ENCODE peak calls at places on chromosomes 4 and X, in ten cellular contexts. G is psoas muscle, H is A549, L is heart right ventricle, S is OCI-LY7, V is AG04449, D is HCT116, R is endothelial cell of umbilical vein, X is thoracic aorta, J is left lung. P is an unnamed sample.

GRCh38 chrX:8179653-8180052 is 8.6 kb upstream of the VCX2 start:
- DNase-seq in R (no peak), S (no peak), G (no peak), H (peak; percentile 1), D (no peak), J (no peak), L (no peak), V (no peak), X (no peak), P (peak; percentile 12)

GRCh38 chr4:184648220-184649025 is 824 bp downstream of the CASP3 start:
- DNase-seq in L (peak; percentile 78), X (peak; percentile 10), S (peak; percentile 72), V (no peak), D (no peak), J (peak; percentile 76), G (peak; percentile 74), R (peak; percentile 59), H (peak; percentile 3), P (peak; percentile 62)

GRCh38 chr4:159289682-159290081 is 186.8 kb downstream of the RAPGEF2 start:
- DNase-seq in L (no peak), H (no peak), X (no peak), R (no peak), V (no peak), G (no peak), J (no peak), D (no peak), S (no peak), P (no peak)

GRCh38 chr4:165461176-165461835 is 82.5 kb downstream of the CPE start:
- DNase-seq in V (peak; percentile 56), S (no peak), L (no peak), H (no peak), X (no peak), R (no peak), D (no peak), G (peak; percentile 25), J (no peak), P (peak; percentile 74)

GRCh38 chr4:20151436-20151835 is 100.3 kb upstream of the SLIT2 start:
- DNase-seq in H (no peak), X (no peak), S (no peak), R (no peak), J (no peak), D (no peak), V (no peak), L (no peak), G (no peak), P (no peak)

GRCh38 chr4:42331040-42331439 is 66.2 kb upstream of the SHISA3 start:
- DNase-seq in V (no peak), R (no peak), S (no peak), G (no peak), L (no peak), D (no peak), H (no peak), J (no peak), X (no peak), P (no peak)

GRCh38 chrX:55450259-55450658 is 1.7 kb upstream of the MAGEH1 start:
- DNase-seq in L (no peak), D (no peak), R (peak; percentile 4), V (no peak), G (no peak), J (no peak), H (no peak), S (no peak), X (no peak), P (peak; percentile 20)

GRCh38 chrX:101394372-101394771 is 3.6 kb downstream of the RPL36A start:
- DNase-seq in X (no peak), H (no peak), V (no peak), L (no peak), R (no peak), G (no peak), J (no peak), D (no peak), S (no peak), P (no peak)

GRCh38 chrX:16186380-16187007 is 19.2 kb downstream of the MAGEB17 start:
- DNase-seq in S (no peak), V (no peak), R (no peak), J (no peak), X (no peak), D (no peak), L (no peak), H (no peak), G (no peak), P (no peak)

GRCh38 chr4:106080376-106080775 is 185.1 kb downstream of the NPNT start:
- DNase-seq in R (no peak), L (no peak), J (no peak), S (no peak), H (no peak), V (no peak), X (no peak), G (no peak), D (no peak), P (no peak)
- H3K4me3 ChIP-seq in R (no peak overlapping the region), L (no peak overlapping the region), J (no peak overlapping the region), S (no peak overlapping the region), H (no peak overlapping the region), V (no peak overlapping the region), X (no peak overlapping the region), G (no peak overlapping the region), D (no peak overlapping the region), P (no peak overlapping the region)

GRCh38 chr4:77079281-77079680 is 3.5 kb upstream of the CCNI start:
- DNase-seq in H (no peak), V (no peak), L (no peak), X (no peak), G (no peak), R (no peak), S (no peak), J (no peak), D (no peak), P (no peak)

GRCh38 chr4:77078401-77078800 is 2.6 kb upstream of the CCNI start:
- DNase-seq in V (no peak), S (no peak), L (no peak), H (no peak), G (no peak), X (no peak), J (no peak), D (no peak), R (no peak), P (no peak)

GRCh38 chr4:77074961-77075855 is 581 bp downstream of the CCNI start:
- DNase-seq in S (peak; percentile 88), J (peak; percentile 84), X (peak; percentile 36), V (no peak), D (no peak), H (no peak), L (peak; percentile 78), G (peak; percentile 81), R (peak; percentile 79), P (peak; percentile 67)

GRCh38 chr4:77075869-77076801 is at the start of gene CCNI:
- DNase-seq in H (peak; percentile 70), L (peak; percentile 96), G (peak; percentile 96), J (peak; percentile 97), S (peak; percentile 99), D (peak; percentile 95), R (peak; percentile 99), V (peak; percentile 89), X (peak; percentile 84), P (peak; percentile 99)

GRCh38 chr4:77076889-77077635 is 1.3 kb upstream of the CCNI start:
- DNase-seq in H (no peak), X (no peak), R (no peak), G (no peak), S (peak; percentile 16), L (no peak), V (no peak), D (no peak), J (no peak), P (no peak)
- H3K4me3 ChIP-seq in H (peak overlapping the region; percentile 81), X (peak overlapping the region; percentile 99), R (no peak overlapping the region), G (peak overlapping the region; percentile 90), S (peak overlapping the region; percentile 95), L (peak overlapping the region; percentile 77), V (peak overlapping the region; percentile 92), D (peak overlapping the region; percentile 80), J (peak overlapping the region; percentile 78), P (peak overlapping the region; percentile 66)

GRCh38 chr4:163196904-163197505 is 30.3 kb upstream of the NAF1 start:
- DNase-seq in J (no peak), G (no peak), L (no peak), V (no peak), R (no peak), D (no peak), X (no peak), H (no peak), S (no peak), P (no peak)

GRCh38 chr4:163191999-163192398 is 25.3 kb upstream of the NAF1 start:
- DNase-seq in J (no peak), X (no peak), V (no peak), H (no peak), S (peak; percentile 11), D (peak; percentile 31), G (no peak), L (no peak), R (peak; percentile 9), P (peak; percentile 35)

GRCh38 chr4:163194593-163194992 is 27.9 kb upstream of the NAF1 start:
- DNase-seq in S (no peak), J (no peak), G (no peak), V (no peak), D (no peak), X (no peak), H (no peak), L (no peak), R (no peak), P (no peak)

GRCh38 chr4:163193717-163194116 is 27.0 kb upstream of the NAF1 start:
- DNase-seq in R (no peak), D (no peak), H (no peak), G (no peak), J (no peak), L (no peak), V (no peak), X (no peak), S (peak; percentile 2), P (no peak)

DNA sequence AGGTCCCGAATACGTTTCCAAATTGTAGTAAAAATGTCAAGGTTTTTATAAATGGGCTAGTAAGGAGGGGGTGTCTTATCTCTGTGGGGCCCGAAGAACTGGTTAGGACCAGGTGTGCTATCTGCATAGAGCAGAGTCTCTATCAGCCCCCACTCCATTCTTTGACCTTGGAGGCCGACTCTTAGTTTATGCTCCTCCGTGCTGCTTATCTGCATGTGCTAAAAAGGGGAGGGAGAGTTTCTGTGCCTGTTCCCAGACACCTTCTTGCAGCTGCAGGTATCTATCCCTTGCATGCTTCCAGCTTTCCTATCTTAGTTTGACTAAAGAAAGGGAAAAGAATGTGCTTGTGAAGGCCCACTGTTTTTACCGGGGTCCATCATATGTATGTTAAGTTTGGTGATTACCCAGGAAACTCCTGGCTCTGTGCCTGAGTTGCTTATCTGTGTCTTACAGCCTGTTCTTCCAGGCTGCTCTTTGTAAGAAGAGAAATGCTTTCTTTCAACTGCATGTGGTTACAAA is 28.6 kb upstream of the NAF1 start:
- DNase-seq in X (no peak), S (no peak), R (no peak), J (no peak), D (no peak), H (no peak), G (no peak), V (no peak), L (no peak), P (no peak)
- H3K4me3 ChIP-seq in X (peak overlapping the region; percentile 2), S (no peak overlapping the region), R (no peak overlapping the region), J (no peak overlapping the region), D (no peak overlapping the region), H (no peak overlapping the region), G (no peak overlapping the region), V (no peak overlapping the region), L (no peak overlapping the region), P (no peak overlapping the region)

DNA sequence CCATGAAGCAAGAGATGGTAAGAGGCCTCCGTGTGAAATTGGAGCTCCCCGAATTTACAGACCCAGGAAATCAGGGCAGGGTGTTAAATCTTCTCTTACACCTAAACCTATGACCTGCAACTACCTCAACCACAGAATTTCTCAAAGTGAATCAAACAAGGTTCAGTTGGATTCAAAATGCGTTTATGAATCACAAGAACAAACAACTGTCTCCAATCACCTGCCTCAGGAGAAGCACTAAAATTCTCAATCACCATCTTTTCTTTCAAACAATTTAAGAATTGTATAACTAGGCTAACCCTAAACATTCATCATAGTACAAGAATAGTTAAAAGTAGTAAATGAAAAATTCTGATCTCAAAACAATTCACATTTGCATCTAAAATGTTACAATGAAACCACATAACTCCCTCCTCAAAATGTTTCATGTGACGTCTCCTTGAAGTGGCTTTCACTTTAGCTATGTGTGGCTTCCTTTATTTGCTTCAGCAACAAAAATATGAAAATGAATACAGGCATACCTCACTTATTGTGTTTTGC is 19.2 kb downstream of the PPP3CA start:
- DNase-seq in H (no peak), R (no peak), X (no peak), V (no peak), S (no peak), L (no peak), J (no peak), G (no peak), D (no peak), P (no peak)
- H3K4me3 ChIP-seq in H (no peak overlapping the region), R (no peak overlapping the region), X (no peak overlapping the region), V (no peak overlapping the region), S (no peak overlapping the region), L (no peak overlapping the region), J (no peak overlapping the region), G (no peak overlapping the region), D (no peak overlapping the region), P (no peak overlapping the region)